ENCODE peak calls at places on chromosomes 12 and 14, in six cellular contexts. O, V, Q, J, W and N are unnamed samples.

GRCh38 chr12:6272300-6273208 is 37.9 kb upstream of the PLEKHG6 start:
- DNase-seq in O (no peak), V (no peak), Q (no peak), J (peak; percentile 26), W (no peak), N (peak; percentile 74)

GRCh38 chr12:25518512-25518911 is 34.6 kb downstream of the LMNTD1 start:
- DNase-seq in O (no peak), V (no peak), Q (no peak), J (peak; percentile 1), W (no peak), N (peak; percentile 77)

GRCh38 chr12:84807249-84807648 is 105.3 kb downstream of the SLC6A15 start:
- DNase-seq in O (no peak), V (no peak), Q (no peak), J (no peak), W (no peak), N (peak; percentile 49)

GRCh38 chr14:96895658-96896271 is 98.6 kb downstream of the VRK1 start:
- DNase-seq in O (no peak), V (no peak), Q (no peak), J (no peak), W (no peak), N (no peak)

GRCh38 chr12:89279499-89279898 is 72.8 kb downstream of the DUSP6 start:
- DNase-seq in O (no peak), V (no peak), Q (no peak), J (no peak), W (no peak), N (no peak)

GRCh38 chr14:24563505-24563904 is 12.5 kb downstream of the CTSG start:
- DNase-seq in O (no peak), V (no peak), Q (no peak), J (no peak), W (no peak), N (no peak)

GRCh38 chr12:116556964-116557706 is 2.0 kb upstream of the MAP1LC3B2 start:
- DNase-seq in O (no peak), V (no peak), Q (no peak), J (no peak), W (no peak), N (peak; percentile 71)

GRCh38 chr12:100793182-100793581 is 1.4 kb upstream of the ANO4 start:
- DNase-seq in O (no peak), V (no peak), Q (no peak), J (no peak), W (no peak), N (peak; percentile 70)

GRCh38 chr12:122054842-122055544 is 23.6 kb upstream of the MLXIP start:
- DNase-seq in O (no peak), V (no peak), Q (no peak), J (no peak), W (no peak), N (no peak)

GRCh38 chr14:96574171-96574632 is 72.0 kb downstream of the PAPOLA start:
- DNase-seq in O (no peak), V (no peak), Q (no peak), J (no peak), W (no peak), N (no peak)

GRCh38 chr12:54593135-54593534 is 4.7 kb upstream of the PPP1R1A start:
- DNase-seq in O (no peak), V (no peak), Q (no peak), J (no peak), W (no peak), N (no peak)

GRCh38 chr12:111424793-111425251 is 19.1 kb downstream of the SH2B3 start:
- DNase-seq in O (no peak), V (no peak), Q (no peak), J (no peak), W (no peak), N (no peak)